ENCODE peak calls at places on chromosomes 16 and 17, in eight cellular contexts. One of them, this sample, is unnamed.

GRCh38 chr17:33602981-33603380 is 309.9 kb upstream of the ASIC2 start:
- DNase-seq in H9: peak
- DNase-seq in hypothalamus: no peak
- DNase-seq in H54: no peak
- DNase-seq in HFFc6: no peak
- DNase-seq in HL-60: no peak
- DNase-seq in GM12892: no peak
- DNase-seq in HCT116: no peak
- DNase-seq in this sample: no peak

GRCh38 chr17:34318474-34318873 is 761 bp upstream of the CCL8 start:
- DNase-seq in H54: no peak
- DNase-seq in GM12892: no peak
- DNase-seq in hypothalamus: no peak
- DNase-seq in HFFc6: no peak
- DNase-seq in HCT116: peak
- DNase-seq in HL-60: no peak
- DNase-seq in H9: peak
- DNase-seq in this sample: no peak

GRCh38 chr17:17300624-17301568 is 2.3 kb upstream of the NT5M start:
- DNase-seq in HFFc6: peak
- DNase-seq in H9: peak
- DNase-seq in GM12892: no peak
- DNase-seq in HL-60: no peak
- DNase-seq in H54: peak
- DNase-seq in HCT116: no peak
- DNase-seq in hypothalamus: peak
- DNase-seq in this sample: no peak

GRCh38 chr17:33785281-33785680 is 469.8 kb upstream of the CCL2 start:
- DNase-seq in GM12892: no peak
- DNase-seq in HFFc6: no peak
- DNase-seq in hypothalamus: no peak
- DNase-seq in H54: no peak
- DNase-seq in HCT116: no peak
- DNase-seq in H9: no peak
- DNase-seq in HL-60: no peak
- DNase-seq in this sample: no peak

GRCh38 chr16:48291754-48292153 is 44.4 kb upstream of the ABCC11 start:
- DNase-seq in H54: no peak
- DNase-seq in H9: no peak
- DNase-seq in hypothalamus: no peak
- DNase-seq in HL-60: no peak
- DNase-seq in GM12892: no peak
- DNase-seq in HCT116: no peak
- DNase-seq in HFFc6: no peak
- DNase-seq in this sample: no peak

GRCh38 chr17:50891577-50891989 is 25.4 kb upstream of the TOB1 start:
- DNase-seq in HFFc6: no peak
- DNase-seq in GM12892: no peak
- DNase-seq in HCT116: no peak
- DNase-seq in hypothalamus: no peak
- DNase-seq in HL-60: no peak
- DNase-seq in H9: peak
- DNase-seq in H54: no peak
- DNase-seq in this sample: no peak

GRCh38 chr17:72122002-72122310 is 1.1 kb downstream of the SOX9 start:
- DNase-seq in H54: peak
- DNase-seq in GM12892: no peak
- DNase-seq in H9: no peak
- DNase-seq in HFFc6: no peak
- DNase-seq in HCT116: no peak
- DNase-seq in HL-60: no peak
- DNase-seq in hypothalamus: no peak
- DNase-seq in this sample: no peak

GRCh38 chr16:73382921-73383594 is 335.1 kb upstream of the ZFHX3 start:
- DNase-seq in HFFc6: no peak
- DNase-seq in HCT116: no peak
- DNase-seq in H54: no peak
- DNase-seq in HL-60: no peak
- DNase-seq in H9: no peak
- DNase-seq in hypothalamus: no peak
- DNase-seq in GM12892: no peak
- DNase-seq in this sample: no peak

GRCh38 chr17:34173221-34173620 is 81.9 kb upstream of the CCL2 start:
- DNase-seq in hypothalamus: no peak
- DNase-seq in H54: no peak
- DNase-seq in HFFc6: peak
- DNase-seq in GM12892: no peak
- DNase-seq in HCT116: no peak
- DNase-seq in HL-60: no peak
- DNase-seq in H9: no peak
- DNase-seq in this sample: no peak

GRCh38 chr16:11759163-11759834 is 16.6 kb upstream of the TXNDC11 start:
- DNase-seq in H54: no peak
- DNase-seq in HCT116: no peak
- DNase-seq in HL-60: no peak
- DNase-seq in hypothalamus: no peak
- DNase-seq in HFFc6: no peak
- DNase-seq in H9: no peak
- DNase-seq in GM12892: no peak
- DNase-seq in this sample: no peak

GRCh38 chr16:67447508-67448076 is 16.7 kb downstream of the HSD11B2 start:
- DNase-seq in HL-60: peak
- DNase-seq in HFFc6: no peak
- DNase-seq in HCT116: peak
- DNase-seq in H9: peak
- DNase-seq in GM12892: peak
- DNase-seq in hypothalamus: no peak
- DNase-seq in H54: no peak
- DNase-seq in this sample: no peak

GRCh38 chr17:48240122-48240521 is 132.6 kb downstream of the SNX11 start:
- DNase-seq in HCT116: no peak
- DNase-seq in HL-60: no peak
- DNase-seq in H9: no peak
- DNase-seq in H54: no peak
- DNase-seq in hypothalamus: no peak
- DNase-seq in HFFc6: no peak
- DNase-seq in GM12892: no peak
- DNase-seq in this sample: no peak

GRCh38 chr17:49910094-49910857 is 58.7 kb upstream of the DLX4 start:
- DNase-seq in H9: peak
- DNase-seq in H54: peak
- DNase-seq in hypothalamus: no peak
- DNase-seq in GM12892: no peak
- DNase-seq in HCT116: no peak
- DNase-seq in HFFc6: peak
- DNase-seq in HL-60: no peak
- DNase-seq in this sample: no peak

GRCh38 chr17:65230040-65230439 is 92.9 kb downstream of the RGS9 start:
- DNase-seq in H54: no peak
- DNase-seq in HCT116: no peak
- DNase-seq in hypothalamus: no peak
- DNase-seq in HFFc6: no peak
- DNase-seq in GM12892: no peak
- DNase-seq in H9: no peak
- DNase-seq in HL-60: no peak
- DNase-seq in this sample: no peak

GRCh38 chr17:8153550-8153956 is 1.3 kb upstream of the PER1 start:
- DNase-seq in HFFc6: peak
- DNase-seq in HL-60: no peak
- DNase-seq in GM12892: no peak
- DNase-seq in H54: peak
- DNase-seq in hypothalamus: peak
- DNase-seq in H9: peak
- DNase-seq in HCT116: no peak
- DNase-seq in this sample: no peak

GRCh38 chr16:72285728-72286127 is 113.8 kb upstream of the PMFBP1 start:
- DNase-seq in H54: no peak
- DNase-seq in H9: no peak
- DNase-seq in HCT116: no peak
- DNase-seq in GM12892: no peak
- DNase-seq in HL-60: no peak
- DNase-seq in hypothalamus: no peak
- DNase-seq in HFFc6: no peak
- DNase-seq in this sample: no peak

GRCh38 chr16:1723450-1724147 is 17.6 kb downstream of the MAPK8IP3 start:
- DNase-seq in HFFc6: no peak
- DNase-seq in HL-60: no peak
- DNase-seq in HCT116: no peak
- DNase-seq in H54: peak
- DNase-seq in GM12892: no peak
- DNase-seq in hypothalamus: peak
- DNase-seq in H9: no peak
- DNase-seq in this sample: no peak

GRCh38 chr17:41555105-41555887 is 16.6 kb downstream of the KRT9 start:
- DNase-seq in H9: no peak
- DNase-seq in H54: no peak
- DNase-seq in HFFc6: no peak
- DNase-seq in HCT116: no peak
- DNase-seq in HL-60: no peak
- DNase-seq in hypothalamus: no peak
- DNase-seq in GM12892: no peak
- DNase-seq in this sample: no peak

GRCh38 chr16:89711601-89712475 is 8.9 kb downstream of the VPS9D1 start:
- DNase-seq in HFFc6: peak
- DNase-seq in HL-60: no peak
- DNase-seq in H9: peak
- DNase-seq in hypothalamus: no peak
- DNase-seq in H54: no peak
- DNase-seq in GM12892: peak
- DNase-seq in HCT116: peak
- DNase-seq in this sample: peak

GRCh38 chr17:31494259-31495048 is 103.0 kb downstream of the RAB11FIP4 start:
- DNase-seq in HCT116: no peak
- DNase-seq in H54: no peak
- DNase-seq in H9: no peak
- DNase-seq in HL-60: peak
- DNase-seq in HFFc6: no peak
- DNase-seq in GM12892: peak
- DNase-seq in hypothalamus: no peak
- DNase-seq in this sample: no peak

GRCh38 chr17:16352303-16352837 is 899 bp downstream of the CENPV start:
- DNase-seq in H54: no peak
- DNase-seq in HCT116: no peak
- DNase-seq in H9: peak
- DNase-seq in HFFc6: peak
- DNase-seq in GM12892: peak
- DNase-seq in hypothalamus: peak
- DNase-seq in HL-60: no peak
- DNase-seq in this sample: no peak